ENCODE peak calls at places on chromosomes 13 and 19, in seven cellular contexts. W is AG09309, F is cardiac muscle cell, R is AG04449, N is progenitor cell of endocrine pancreas, C is endothelial cell, P is tibial nerve. E is an unnamed sample.

GRCh38 chr13:66618702-66619101 is 611.4 kb downstream of the PCDH9 start:
- DNase-seq in W (no peak), F (peak; percentile 10), R (peak; percentile 4), N (no peak), C (no peak), P (no peak), E (no peak)

GRCh38 chr19:34555447-34555846 is 73.9 kb downstream of the WTIP start:
- DNase-seq in W (no peak), F (no peak), R (no peak), N (no peak), C (no peak), P (no peak), E (no peak)

GRCh38 chr19:33344210-33344609 is 29.3 kb upstream of the CEBPG start:
- DNase-seq in W (no peak), F (no peak), R (no peak), N (no peak), C (peak; percentile 15), P (no peak), E (peak; percentile 15)

GRCh38 chr19:48569814-48570213 is 17.8 kb downstream of the SULT2B1 start:
- DNase-seq in W (no peak), F (no peak), R (no peak), N (no peak), C (no peak), P (no peak), E (no peak)

GRCh38 chr19:50722248-50723013 is 733 bp upstream of the CLEC11A start:
- DNase-seq in W (no peak), F (no peak), R (no peak), N (no peak), C (no peak), P (no peak), E (peak; percentile 47)

GRCh38 chr19:8083141-8083540 is 30.6 kb downstream of the CCL25 start:
- DNase-seq in W (no peak), F (no peak), R (no peak), N (no peak), C (no peak), P (no peak), E (no peak)

GRCh38 chr19:10924597-10924996 is 3.8 kb downstream of the YIPF2 start:
- DNase-seq in W (no peak), F (no peak), R (no peak), N (no peak), C (no peak), P (no peak), E (no peak)

GRCh38 chr19:38248421-38248820 is 7.8 kb downstream of the PPP1R14A start:
- DNase-seq in W (no peak), F (no peak), R (no peak), N (no peak), C (no peak), P (no peak), E (no peak)

GRCh38 chr13:94765814-94766213 is 53.5 kb upstream of the SOX21 start:
- DNase-seq in W (no peak), F (no peak), R (no peak), N (no peak), C (no peak), P (no peak), E (no peak)

GRCh38 chr13:81779896-81780295 is 1439.0 kb upstream of the SPRY2 start:
- DNase-seq in W (no peak), F (no peak), R (no peak), N (no peak), C (no peak), P (no peak), E (no peak)

GRCh38 chr13:22839554-22840286 is 341.1 kb upstream of the SGCG start:
- DNase-seq in W (no peak), F (peak; percentile 2), R (no peak), N (no peak), C (no peak), P (no peak), E (peak; percentile 6)

GRCh38 chr13:109028626-109029025 is 399.2 kb downstream of the MYO16 start:
- DNase-seq in W (no peak), F (no peak), R (no peak), N (no peak), C (no peak), P (no peak), E (no peak)

GRCh38 chr13:50916701-50917184 is 7.2 kb downstream of the RNASEH2B start:
- DNase-seq in W (no peak), F (no peak), R (no peak), N (no peak), C (no peak), P (no peak), E (no peak)

GRCh38 chr19:1159864-1160595 is 14.0 kb downstream of the SBNO2 start:
- DNase-seq in W (no peak), F (no peak), R (no peak), N (no peak), C (no peak), P (no peak), E (no peak)

GRCh38 chr13:38733146-38733545 is 46.3 kb downstream of the FREM2 start:
- DNase-seq in W (no peak), F (no peak), R (no peak), N (no peak), C (no peak), P (no peak), E (no peak)

GRCh38 chr13:20824762-20825161 is 51.0 kb upstream of the EEF1AKMT1 start:
- DNase-seq in W (no peak), F (no peak), R (no peak), N (no peak), C (no peak), P (no peak), E (no peak)

GRCh38 chr13:100491164-100491847 is 97.3 kb downstream of the GGACT start:
- DNase-seq in W (peak; percentile 59), F (no peak), R (no peak), N (no peak), C (no peak), P (peak; percentile 20), E (no peak)

GRCh38 chr19:39325778-39326680 is 5.4 kb upstream of the LRFN1 start:
- DNase-seq in W (no peak), F (no peak), R (no peak), N (no peak), C (no peak), P (no peak), E (no peak)

GRCh38 chr13:22311734-22312404 is 641.0 kb downstream of the FGF9 start:
- DNase-seq in W (no peak), F (no peak), R (no peak), N (no peak), C (no peak), P (no peak), E (peak; percentile 2)

GRCh38 chr19:543912-544608 is at the start of gene GZMM:
- DNase-seq in W (no peak), F (no peak), R (no peak), N (no peak), C (no peak), P (no peak), E (no peak)

GRCh38 chr13:46983881-46984280 is 87.0 kb upstream of the HTR2A start:
- DNase-seq in W (no peak), F (no peak), R (no peak), N (no peak), C (no peak), P (no peak), E (no peak)

GRCh38 chr13:49098771-49099512 is 121.2 kb upstream of the MLNR start:
- DNase-seq in W (no peak), F (no peak), R (no peak), N (no peak), C (no peak), P (no peak), E (no peak)

GRCh38 chr19:41922220-41922576 is 6.1 kb downstream of the ERFL start:
- DNase-seq in W (no peak), F (no peak), R (no peak), N (no peak), C (no peak), P (no peak), E (no peak)

GRCh38 chr13:104943331-104943730 is 1592.1 kb downstream of the EFNB2 start:
- DNase-seq in W (no peak), F (no peak), R (no peak), N (no peak), C (no peak), P (no peak), E (no peak)

GRCh38 chr13:45545686-45546409 is 69.7 kb downstream of the ERICH6B start:
- DNase-seq in W (no peak), F (no peak), R (no peak), N (no peak), C (no peak), P (no peak), E (no peak)

GRCh38 chr19:17289489-17289888 is 7.8 kb downstream of the ANKLE1 start:
- DNase-seq in W (peak; percentile 61), F (peak; percentile 92), R (no peak), N (peak; percentile 63), C (peak; percentile 83), P (no peak), E (peak; percentile 84)

GRCh38 chr13:102651892-102652291 is 43.0 kb downstream of the METTL21C start:
- DNase-seq in W (no peak), F (no peak), R (no peak), N (no peak), C (no peak), P (no peak), E (peak; percentile 10)

GRCh38 chr19:57802269-57802668 is 12.4 kb downstream of the ZNF552 start:
- DNase-seq in W (no peak), F (no peak), R (no peak), N (no peak), C (no peak), P (no peak), E (no peak)
- TF ChIP-seq CTCF in W (no peak), F (no peak), R (no peak), N (no peak), C (no peak), P (no peak), E (no peak)

DNA sequence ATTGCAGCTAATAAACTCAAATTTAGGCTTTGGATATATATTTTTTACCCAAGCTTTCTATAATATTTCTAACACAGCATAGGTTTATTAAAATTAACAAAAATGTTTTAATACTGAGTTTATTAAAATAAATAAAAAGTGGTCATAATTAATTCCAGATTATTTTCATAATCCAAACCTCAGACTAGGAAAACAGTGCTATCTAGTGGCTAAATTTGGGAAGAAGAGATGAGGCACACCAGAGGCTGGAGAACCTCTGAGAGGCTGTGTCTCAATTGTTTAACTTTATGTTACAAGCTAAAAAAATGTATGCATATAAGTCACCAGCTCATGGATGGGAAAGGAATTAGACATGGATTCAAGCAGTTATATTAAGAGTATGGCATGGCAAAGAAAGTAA is 392.5 kb downstream of the DIAPH3 start:
- DNase-seq in W (no peak), F (peak; percentile 38), R (no peak), N (no peak), C (no peak), P (no peak), E (no peak)
- TF ChIP-seq CTCF in W (peak; percentile 73), F (peak; percentile 70), R (peak; percentile 61), N (peak; percentile 66), C (peak; percentile 36), P (peak; percentile 23), E (peak; percentile 54)

DNA sequence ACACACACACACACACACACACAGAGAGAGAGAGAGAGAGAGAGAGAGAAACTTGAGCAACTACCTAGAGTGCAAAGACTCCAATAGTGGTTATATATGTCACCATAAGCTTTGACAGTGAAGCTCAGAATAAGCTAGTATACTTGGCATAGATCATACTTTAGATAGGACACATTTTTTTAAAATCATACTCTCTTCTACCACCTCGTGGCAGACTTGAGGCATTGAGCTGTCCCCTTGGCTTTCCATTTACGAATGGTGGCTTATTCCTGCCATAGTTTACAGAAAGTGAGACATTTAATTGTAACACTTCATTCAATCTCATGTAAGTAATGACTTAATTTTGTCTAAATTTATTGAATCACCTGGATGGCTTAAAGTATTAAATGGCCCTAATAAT is 108.2 kb downstream of the EDNRB start:
- DNase-seq in W (no peak), F (peak; percentile 6), R (no peak), N (no peak), C (no peak), P (no peak), E (no peak)
- TF ChIP-seq CTCF in W (peak; percentile 24), F (no peak), R (no peak), N (peak; percentile 12), C (no peak), P (peak; percentile 28), E (no peak)

GRCh38 chr13:40992678-40993077 is 26.4 kb downstream of the ELF1 start:
- DNase-seq in W (no peak), F (no peak), R (no peak), N (no peak), C (no peak), P (no peak), E (no peak)
- TF ChIP-seq CTCF in W (no peak), F (peak; percentile 8), R (no peak), N (no peak), C (no peak), P (no peak), E (no peak)

E was measured in nephron progenitor cell.